ENCODE peak calls at places on chromosomes 2 and 18, in ten cellular contexts. O is endodermal cell; G is D341Med; H is T-helper 1 cell; D is astrocyte; N is SW480; Y is activated naive CD8-positive, alpha-beta T cell treated with anti-CD3 and anti-CD28 coated beads, Interleukin-2, amount 50 U/mL, for 24 hours; P is neural crest cell; C is NCI-H82; J is mesothelial cell of epicardium. X is an unnamed sample.

GRCh38 chr2:110948027-110948687 is 172.6 kb upstream of the BCL2L11 start:
- DNase-seq in C (no peak), N (no peak), D (no peak), J (no peak), O (no peak), H (no peak), G (no peak), P (no peak), Y (no peak), X (no peak)

GRCh38 chr2:15177103-15177502 is 384.0 kb downstream of the NBAS start:
- DNase-seq in G (no peak), D (peak), C (no peak), J (no peak), N (peak), O (no peak), Y (peak), P (no peak), H (peak), X (no peak)

GRCh38 chr18:75199327-75199726 is 9.6 kb downstream of the PTGR3 start:
- DNase-seq in D (no peak), J (no peak), Y (no peak), N (no peak), H (no peak), P (no peak), G (no peak), C (no peak), O (no peak), X (no peak)

GRCh38 chr2:158034198-158034831 is 67.4 kb upstream of the UPP2 start:
- DNase-seq in J (no peak), N (peak), O (peak), P (peak), C (peak), D (peak), Y (no peak), H (no peak), G (peak), X (peak)

GRCh38 chr2:47119001-47119400 is 36.1 kb downstream of the STPG4 start:
- DNase-seq in D (peak), N (peak), O (no peak), G (no peak), J (no peak), H (no peak), C (no peak), P (no peak), Y (no peak), X (no peak)

GRCh38 chr2:151237422-151238012 is 24.1 kb downstream of the RBM43 start:
- DNase-seq in J (no peak), N (no peak), C (no peak), G (no peak), P (no peak), Y (no peak), O (no peak), D (peak), H (no peak), X (no peak)

GRCh38 chr2:157032019-157032418 is 225.5 kb upstream of the GALNT5 start:
- DNase-seq in H (no peak), C (no peak), J (no peak), Y (no peak), N (no peak), O (no peak), G (no peak), D (peak), P (no peak), X (no peak)

GRCh38 chr2:157173740-157174184 is 83.7 kb upstream of the GALNT5 start:
- DNase-seq in J (no peak), P (no peak), H (no peak), N (no peak), C (peak), G (peak), Y (no peak), D (peak), O (no peak), X (no peak)

GRCh38 chr2:176149484-176150337 is 1.6 kb upstream of the HOXD4 start:
- DNase-seq in C (no peak), N (no peak), D (no peak), P (no peak), G (no peak), H (no peak), O (peak), Y (no peak), J (no peak), X (no peak)

GRCh38 chr2:100320547-100321180 is 1.6 kb downstream of the LONRF2 start:
- DNase-seq in G (no peak), C (no peak), H (no peak), O (peak), P (no peak), Y (no peak), D (no peak), J (no peak), N (no peak), X (no peak)

GRCh38 chr18:45359275-45360009 is 255.8 kb upstream of the SLC14A2 start:
- DNase-seq in J (no peak), D (no peak), O (peak), H (no peak), G (no peak), N (no peak), P (no peak), Y (no peak), C (no peak), X (no peak)

GRCh38 chr2:221535824-221536223 is 36.3 kb downstream of the EPHA4 start:
- DNase-seq in P (no peak), H (no peak), J (no peak), N (no peak), D (no peak), G (no peak), C (no peak), O (no peak), Y (no peak), X (no peak)

GRCh38 chr2:67650292-67651133 is 253.4 kb downstream of the ETAA1 start:
- DNase-seq in H (no peak), P (peak), G (no peak), D (peak), N (peak), O (peak), J (peak), C (peak), Y (peak), X (peak)

GRCh38 chr2:240525802-240526201 is 32.0 kb downstream of the ANKMY1 start:
- DNase-seq in D (no peak), O (peak), P (no peak), J (no peak), Y (no peak), N (no peak), H (no peak), G (no peak), C (no peak), X (no peak)

GRCh38 chr18:48711651-48712486 is 173.0 kb downstream of the CTIF start:
- DNase-seq in Y (no peak), D (no peak), P (no peak), C (peak), N (peak), H (no peak), O (peak), G (peak), J (peak), X (peak)

GRCh38 chr2:177253704-177254103 is 10.8 kb downstream of the NFE2L2 start:
- DNase-seq in N (no peak), C (no peak), J (no peak), P (no peak), D (no peak), G (no peak), Y (no peak), O (no peak), H (no peak), X (no peak)

GRCh38 chr2:231387904-231388724 is 7.4 kb upstream of the B3GNT7 start:
- DNase-seq in G (no peak), Y (no peak), O (peak), P (peak), N (peak), H (no peak), J (no peak), D (peak), C (no peak), X (no peak)

GRCh38 chr2:54955674-54956391 is 94.4 kb downstream of the RTN4 start:
- DNase-seq in J (no peak), G (no peak), C (peak), H (no peak), P (no peak), O (no peak), D (no peak), N (peak), Y (no peak), X (peak)

GRCh38 chr2:150127995-150128394 is 359.5 kb downstream of the RND3 start:
- DNase-seq in P (no peak), C (no peak), D (peak), H (no peak), N (no peak), O (no peak), G (no peak), J (no peak), Y (no peak), X (no peak)

GRCh38 chr2:33104052-33104623 is 157.4 kb downstream of the LTBP1 start:
- DNase-seq in C (no peak), P (no peak), O (no peak), H (no peak), D (peak), Y (no peak), J (no peak), N (no peak), G (no peak), X (no peak)

GRCh38 chr2:10042301-10043161 is 819 bp upstream of the KLF11 start:
- DNase-seq in P (peak), Y (peak), H (no peak), G (no peak), J (peak), C (no peak), D (peak), N (peak), O (peak), X (peak)

GRCh38 chr2:95121150-95121494 is 486 bp downstream of the MRPS5 start:
- DNase-seq in D (peak), P (no peak), O (no peak), H (no peak), G (no peak), N (no peak), C (no peak), Y (no peak), J (no peak), X (no peak)

GRCh38 chr2:239945751-239946569 is 79.2 kb downstream of the NDUFA10 start:
- DNase-seq in D (no peak), J (no peak), N (no peak), H (no peak), Y (no peak), O (peak), C (no peak), G (no peak), P (no peak), X (no peak)

GRCh38 chr18:36247036-36247435 is 50.5 kb upstream of the FHOD3 start:
- DNase-seq in N (no peak), D (no peak), J (no peak), H (no peak), Y (no peak), G (no peak), P (no peak), C (no peak), O (peak), X (no peak)

GRCh38 chr2:240455227-240455718 is 19.8 kb downstream of the GPC1 start:
- DNase-seq in D (no peak), O (no peak), Y (no peak), H (no peak), C (peak), J (no peak), P (no peak), N (no peak), G (no peak), X (no peak)

GRCh38 chr2:207734264-207734635 is 22.8 kb downstream of the CCNYL1 start:
- DNase-seq in H (no peak), J (no peak), Y (no peak), C (peak), G (peak), P (no peak), D (no peak), O (no peak), N (peak), X (no peak)

GRCh38 chr2:19360881-19361321 is 2.5 kb upstream of the OSR1 start:
- DNase-seq in Y (no peak), N (no peak), H (no peak), C (no peak), J (no peak), G (no peak), P (no peak), D (no peak), O (no peak), X (no peak)

GRCh38 chr2:129827251-129827894 is 152.1 kb upstream of the RAB6C start:
- DNase-seq in G (no peak), N (peak), Y (no peak), P (no peak), H (no peak), O (peak), D (no peak), C (peak), J (no peak), X (peak)

GRCh38 chr18:32308493-32309120 is 118.8 kb downstream of the MEP1B start:
- DNase-seq in N (peak), G (no peak), J (no peak), P (no peak), D (peak), O (no peak), Y (no peak), C (no peak), H (no peak), X (no peak)

GRCh38 chr2:69565431-69565839 is 78.1 kb downstream of the AAK1 start:
- DNase-seq in H (peak), G (peak), O (peak), C (peak), J (peak), P (peak), D (no peak), N (peak), Y (peak), X (peak)

GRCh38 chr2:140988597-140988996 is 1142.2 kb downstream of the LRP1B start:
- DNase-seq in N (no peak), C (no peak), H (no peak), D (peak), P (no peak), O (no peak), G (no peak), J (no peak), Y (no peak), X (no peak)

GRCh38 chr2:128381001-128381938 is 62.6 kb upstream of the HS6ST1 start:
- DNase-seq in C (peak), O (peak), J (peak), N (no peak), P (peak), H (no peak), G (no peak), D (no peak), Y (no peak), X (no peak)

X was measured in K562.